ENCODE peak calls at places on chromosomes 12 and 14, in four cellular contexts. One of them, this sample, is unnamed.

GRCh38 chr14:68520637-68521556 is 272.0 kb downstream of the ZFP36L1 start:
- DNase-seq in K562: no peak
- DNase-seq in HepG2: peak
- DNase-seq in GM12878: no peak
- DNase-seq in this sample: no peak

GRCh38 chr12:69570545-69571399 is 14.5 kb upstream of the CCT2 start:
- DNase-seq in K562: peak
- DNase-seq in HepG2: peak
- DNase-seq in GM12878: peak
- DNase-seq in this sample: peak

GRCh38 chr14:54782803-54783659 is 119.6 kb downstream of the GCH1 start:
- DNase-seq in K562: no peak
- DNase-seq in HepG2: peak
- DNase-seq in GM12878: no peak
- DNase-seq in this sample: no peak

GRCh38 chr12:92614041-92614440 is 88.7 kb upstream of the PLEKHG7 start:
- DNase-seq in K562: no peak
- DNase-seq in HepG2: no peak
- DNase-seq in GM12878: no peak
- DNase-seq in this sample: no peak

GRCh38 chr12:116059901-116060300 is 217.6 kb downstream of the MED13L start:
- DNase-seq in K562: no peak
- DNase-seq in HepG2: peak
- DNase-seq in GM12878: no peak
- DNase-seq in this sample: no peak

GRCh38 chr14:29900609-29901350 is 26.9 kb downstream of the PRKD1 start:
- DNase-seq in K562: no peak
- DNase-seq in HepG2: no peak
- DNase-seq in GM12878: no peak
- DNase-seq in this sample: no peak

GRCh38 chr14:77613207-77613606 is 3.2 kb downstream of the SPTLC2 start:
- DNase-seq in K562: no peak
- DNase-seq in HepG2: no peak
- DNase-seq in GM12878: no peak
- DNase-seq in this sample: no peak

GRCh38 chr14:68244272-68244975 is 424.8 kb downstream of the RAD51B start:
- DNase-seq in K562: no peak
- DNase-seq in HepG2: no peak
- DNase-seq in GM12878: no peak
- DNase-seq in this sample: no peak

GRCh38 chr14:100674897-100675618 is 51.6 kb upstream of the DLK1 start:
- DNase-seq in K562: no peak
- DNase-seq in HepG2: no peak
- DNase-seq in GM12878: no peak
- DNase-seq in this sample: no peak

GRCh38 chr12:112130461-112130998 is 5.2 kb downstream of the TRAFD1 start:
- DNase-seq in K562: no peak
- DNase-seq in HepG2: no peak
- DNase-seq in GM12878: peak
- DNase-seq in this sample: no peak

GRCh38 chr12:20798561-20798960 is 11.9 kb upstream of the SLCO1B3 start:
- DNase-seq in K562: no peak
- DNase-seq in HepG2: peak
- DNase-seq in GM12878: no peak
- DNase-seq in this sample: no peak

GRCh38 chr12:95173392-95174251 is 43.6 kb downstream of the FGD6 start:
- DNase-seq in K562: peak
- DNase-seq in HepG2: no peak
- DNase-seq in GM12878: no peak
- DNase-seq in this sample: no peak

DNA sequence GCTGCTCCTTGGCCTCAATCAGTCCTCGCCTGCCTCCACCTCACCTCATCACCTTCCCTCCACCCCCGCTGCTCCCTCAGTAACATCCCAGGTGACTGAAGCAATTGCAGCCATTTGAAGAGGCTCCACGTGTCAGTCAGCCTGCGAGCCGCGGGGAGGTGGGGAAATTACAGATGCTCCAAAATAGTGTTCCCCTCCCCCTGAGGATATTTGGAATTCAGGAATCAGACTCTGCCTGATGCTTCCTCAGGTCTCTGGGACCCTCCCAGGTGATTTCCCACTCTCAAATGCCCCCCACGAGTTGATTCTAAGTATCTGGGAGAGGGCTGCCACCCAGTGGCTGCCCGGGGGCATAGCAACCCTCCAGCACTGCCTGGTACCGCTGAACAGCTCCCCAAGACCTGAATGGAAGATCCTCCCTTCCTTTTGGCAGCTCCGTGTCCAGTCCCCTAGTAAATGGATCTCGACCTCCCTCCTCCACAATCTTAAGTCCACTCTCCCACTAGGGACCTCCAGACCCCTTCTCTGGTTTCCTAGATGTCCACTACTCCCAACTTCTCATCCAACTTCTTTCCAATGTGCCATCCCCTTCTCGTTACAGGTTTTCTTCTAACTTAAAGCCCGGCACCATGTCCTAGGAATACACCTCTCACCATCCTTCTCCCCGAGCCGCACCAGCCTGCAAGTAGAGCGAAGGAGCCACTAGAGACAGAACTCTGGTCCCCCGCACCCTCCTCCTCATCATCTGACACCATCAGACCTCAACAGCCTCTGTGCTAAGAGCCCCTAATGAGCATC is 1.4 kb upstream of the ASIC1 start:
- DNase-seq in K562: peak
- DNase-seq in HepG2: peak
- DNase-seq in GM12878: no peak
- DNase-seq in this sample: peak
- TF ChIP-seq FOXK2 in K562: no peak
- TF ChIP-seq FOXK2 in HepG2: no peak
- TF ChIP-seq FOXK2 in GM12878: no peak
- TF ChIP-seq FOXK2 in this sample: no peak

GRCh38 chr12:70645494-70646317 is 8.5 kb upstream of the PTPRB start:
- DNase-seq in K562: peak
- DNase-seq in HepG2: peak
- DNase-seq in GM12878: no peak
- DNase-seq in this sample: no peak
- TF ChIP-seq FOXK2 in K562: peak
- TF ChIP-seq FOXK2 in HepG2: no peak
- TF ChIP-seq FOXK2 in GM12878: no peak
- TF ChIP-seq FOXK2 in this sample: no peak

DNA sequence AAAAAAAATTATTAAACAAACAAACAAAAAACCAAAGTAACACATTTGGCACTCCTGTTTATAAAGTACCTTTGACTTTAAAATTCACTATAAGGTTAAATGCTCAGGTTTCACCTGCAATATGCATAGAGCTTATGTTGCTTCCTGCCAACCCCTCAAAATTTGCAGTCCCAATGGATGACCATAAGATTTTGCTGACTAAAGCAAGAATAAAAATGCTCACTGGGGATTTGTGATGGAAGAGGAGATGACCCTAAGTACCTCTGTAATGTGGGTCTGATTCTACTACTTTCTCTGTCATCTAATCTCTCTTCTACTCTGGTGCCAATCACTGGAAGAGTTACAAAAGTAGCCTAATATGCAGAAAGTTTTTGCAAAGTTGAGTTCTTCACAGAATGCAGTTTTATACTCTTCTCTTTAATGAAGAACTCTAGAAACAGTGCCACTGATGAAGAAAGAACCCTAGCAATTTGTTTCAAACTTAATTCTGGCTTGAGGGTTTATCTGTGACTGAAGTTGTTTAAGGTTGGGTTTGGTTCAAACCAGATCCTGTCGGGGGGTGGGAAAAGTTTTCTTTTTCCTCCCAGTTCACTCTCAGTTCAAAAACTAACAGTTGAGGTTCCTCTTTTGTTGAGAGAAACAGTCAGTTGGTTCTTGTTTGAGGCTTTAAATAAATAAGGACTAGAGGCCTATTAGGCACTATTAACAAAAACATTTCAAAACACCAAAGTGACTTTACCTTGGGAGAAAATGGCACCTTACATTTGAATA is 10.9 kb downstream of the WASHC3 start:
- DNase-seq in K562: no peak
- DNase-seq in HepG2: no peak
- DNase-seq in GM12878: no peak
- DNase-seq in this sample: no peak
- TF ChIP-seq FOXK2 in K562: no peak
- TF ChIP-seq FOXK2 in HepG2: no peak
- TF ChIP-seq FOXK2 in GM12878: no peak
- TF ChIP-seq FOXK2 in this sample: no peak

GRCh38 chr12:54249489-54249888 is 30.4 kb downstream of the CBX5 start:
- DNase-seq in K562: no peak
- DNase-seq in HepG2: no peak
- DNase-seq in GM12878: no peak
- DNase-seq in this sample: no peak
- TF ChIP-seq FOXK2 in K562: no peak
- TF ChIP-seq FOXK2 in HepG2: no peak
- TF ChIP-seq FOXK2 in GM12878: no peak
- TF ChIP-seq FOXK2 in this sample: no peak

GRCh38 chr12:128381961-128382360 is 115.0 kb downstream of the TMEM132C start:
- DNase-seq in K562: no peak
- DNase-seq in HepG2: no peak
- DNase-seq in GM12878: no peak
- DNase-seq in this sample: no peak

GRCh38 chr12:128385736-128386135 is 118.8 kb downstream of the TMEM132C start:
- DNase-seq in K562: no peak
- DNase-seq in HepG2: no peak
- DNase-seq in GM12878: no peak
- DNase-seq in this sample: no peak

GRCh38 chr12:128382946-128383739 is 116.2 kb downstream of the TMEM132C start:
- DNase-seq in K562: no peak
- DNase-seq in HepG2: no peak
- DNase-seq in GM12878: no peak
- DNase-seq in this sample: no peak

GRCh38 chr12:128388461-128388921 is 121.5 kb downstream of the TMEM132C start:
- DNase-seq in K562: no peak
- DNase-seq in HepG2: no peak
- DNase-seq in GM12878: no peak
- DNase-seq in this sample: no peak

GRCh38 chr12:128387811-128388422 is 120.9 kb downstream of the TMEM132C start:
- DNase-seq in K562: peak
- DNase-seq in HepG2: peak
- DNase-seq in GM12878: no peak
- DNase-seq in this sample: peak
- TF ChIP-seq FOXK2 in K562: no peak
- TF ChIP-seq FOXK2 in HepG2: no peak
- TF ChIP-seq FOXK2 in GM12878: no peak
- TF ChIP-seq FOXK2 in this sample: no peak

GRCh38 chr12:109777544-109777943 is 55.7 kb downstream of the TRPV4 start:
- DNase-seq in K562: peak
- DNase-seq in HepG2: peak
- DNase-seq in GM12878: peak
- DNase-seq in this sample: peak

GRCh38 chr12:109776624-109777023 is 56.6 kb downstream of the TRPV4 start:
- DNase-seq in K562: no peak
- DNase-seq in HepG2: no peak
- DNase-seq in GM12878: no peak
- DNase-seq in this sample: no peak

GRCh38 chr12:109778684-109779083 is 54.5 kb downstream of the TRPV4 start:
- DNase-seq in K562: no peak
- DNase-seq in HepG2: no peak
- DNase-seq in GM12878: no peak
- DNase-seq in this sample: no peak

GRCh38 chr12:109781668-109782321 is 51.4 kb downstream of the TRPV4 start:
- DNase-seq in K562: no peak
- DNase-seq in HepG2: no peak
- DNase-seq in GM12878: no peak
- DNase-seq in this sample: no peak

GRCh38 chr12:109779382-109779781 is 53.8 kb downstream of the TRPV4 start:
- DNase-seq in K562: peak
- DNase-seq in HepG2: peak
- DNase-seq in GM12878: no peak
- DNase-seq in this sample: no peak
- TF ChIP-seq FOXK2 in K562: no peak
- TF ChIP-seq FOXK2 in HepG2: no peak
- TF ChIP-seq FOXK2 in GM12878: no peak
- TF ChIP-seq FOXK2 in this sample: no peak

DNA sequence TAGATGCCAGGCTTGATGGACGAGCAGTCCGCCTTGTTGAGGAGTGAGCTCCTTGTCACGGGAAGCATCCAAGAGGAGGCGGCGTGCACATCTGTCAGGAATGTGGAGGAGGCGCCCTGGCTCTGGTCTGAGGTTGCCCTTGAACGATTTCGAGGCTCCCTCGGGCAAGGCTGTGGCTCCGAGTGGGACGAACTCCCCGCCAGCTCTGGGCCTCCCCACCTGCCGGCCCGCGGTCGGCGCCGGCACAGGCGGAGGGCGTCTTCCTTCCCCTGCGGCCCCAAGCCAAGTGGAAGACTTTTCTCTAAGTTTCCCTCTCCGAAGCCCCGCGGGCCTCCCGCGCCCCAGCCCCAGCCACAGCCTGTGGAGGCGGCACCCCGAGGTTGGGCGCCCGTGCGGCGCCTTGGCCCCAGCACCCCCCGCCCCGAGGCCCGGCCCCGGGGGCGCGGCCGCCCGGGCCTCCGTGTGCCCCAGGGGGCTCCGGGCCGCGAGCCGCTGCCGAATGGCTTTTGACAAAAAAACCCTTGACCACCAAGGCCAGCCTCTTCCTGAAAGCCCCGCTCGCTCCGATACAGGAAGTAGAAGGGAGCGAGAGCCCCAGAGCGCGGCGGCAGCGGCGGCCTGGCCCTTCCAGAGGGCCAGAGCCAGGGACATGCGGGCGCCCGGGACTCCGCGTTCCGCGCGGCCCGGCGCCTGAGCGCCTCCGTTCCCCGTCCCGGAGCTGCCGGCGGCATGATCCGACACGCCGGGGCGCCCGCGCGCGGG is at the start of gene RIN3:
- DNase-seq in K562: no peak
- DNase-seq in HepG2: peak
- DNase-seq in GM12878: no peak
- DNase-seq in this sample: peak
- TF ChIP-seq FOXK2 in K562: no peak
- TF ChIP-seq FOXK2 in HepG2: no peak
- TF ChIP-seq FOXK2 in GM12878: no peak
- TF ChIP-seq FOXK2 in this sample: no peak

DNA sequence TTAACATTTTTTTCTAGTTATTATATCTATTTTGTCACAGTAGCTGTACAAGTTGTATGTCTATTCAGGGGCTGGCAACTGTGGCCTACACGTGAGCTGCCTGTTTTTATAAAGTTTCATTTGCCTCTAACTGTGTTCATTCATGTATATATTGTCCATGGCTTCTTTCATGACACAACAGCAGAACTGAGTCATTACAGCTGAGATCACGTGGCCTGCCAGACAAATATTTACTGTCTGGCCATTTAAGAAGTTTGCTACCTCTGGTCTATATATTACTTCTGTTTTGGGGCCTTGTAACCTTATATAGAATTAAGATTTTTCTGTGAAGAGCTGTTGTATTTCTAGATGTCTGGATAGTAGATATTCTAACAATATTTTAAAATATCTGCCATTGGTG is 37.9 kb downstream of the KIAA0586 start:
- DNase-seq in K562: no peak
- DNase-seq in HepG2: peak
- DNase-seq in GM12878: no peak
- DNase-seq in this sample: no peak
- TF ChIP-seq FOXK2 in K562: no peak
- TF ChIP-seq FOXK2 in HepG2: no peak
- TF ChIP-seq FOXK2 in GM12878: no peak
- TF ChIP-seq FOXK2 in this sample: no peak

GRCh38 chr14:83120187-83120586 is 1586.5 kb upstream of the SEL1L start:
- DNase-seq in K562: no peak
- DNase-seq in HepG2: no peak
- DNase-seq in GM12878: no peak
- DNase-seq in this sample: no peak
- TF ChIP-seq FOXK2 in K562: no peak
- TF ChIP-seq FOXK2 in HepG2: no peak
- TF ChIP-seq FOXK2 in GM12878: no peak
- TF ChIP-seq FOXK2 in this sample: no peak

This sample was measured in HEK293T.